ENCODE peak calls at places on chromosome 13, in ten cellular contexts. One of them, this sample, is unnamed.
A peak's percentile ranks its signal among the peaks of the same experiment; 100 is the strongest.

GRCh38 chr13:20721454-20722357 is 18.2 kb downstream of the IL17D start:
- DNase-seq in psoas muscle: peak; percentile 82
- DNase-seq in heart left ventricle: peak; percentile 49
- DNase-seq in fibroblast of lung: peak; percentile 75
- DNase-seq in spleen: peak; percentile 69
- DNase-seq in adrenal gland: peak; percentile 71
- DNase-seq in CD8-positive, alpha-beta T cell: no peak
- DNase-seq in A673: peak; percentile 46
- DNase-seq in uterus: peak; percentile 61
- DNase-seq in mammary epithelial cell: peak; percentile 31
- DNase-seq in this sample: no peak

GRCh38 chr13:79090552-79091159 is 315.4 kb downstream of the RBM26 start:
- DNase-seq in heart left ventricle: no peak
- DNase-seq in psoas muscle: no peak
- DNase-seq in uterus: no peak
- DNase-seq in mammary epithelial cell: peak; percentile 51
- DNase-seq in spleen: no peak
- DNase-seq in adrenal gland: no peak
- DNase-seq in CD8-positive, alpha-beta T cell: no peak
- DNase-seq in fibroblast of lung: no peak
- DNase-seq in A673: no peak
- DNase-seq in this sample: peak; percentile 52

GRCh38 chr13:61111529-61111928 is 304.1 kb downstream of the PCDH20 start:
- DNase-seq in spleen: no peak
- DNase-seq in psoas muscle: no peak
- DNase-seq in mammary epithelial cell: no peak
- DNase-seq in uterus: no peak
- DNase-seq in A673: peak; percentile 41
- DNase-seq in adrenal gland: no peak
- DNase-seq in CD8-positive, alpha-beta T cell: no peak
- DNase-seq in heart left ventricle: no peak
- DNase-seq in fibroblast of lung: no peak
- DNase-seq in this sample: no peak

GRCh38 chr13:33087091-33087490 is 70.9 kb downstream of the KL start:
- DNase-seq in mammary epithelial cell: no peak
- DNase-seq in A673: no peak
- DNase-seq in adrenal gland: no peak
- DNase-seq in spleen: no peak
- DNase-seq in CD8-positive, alpha-beta T cell: no peak
- DNase-seq in fibroblast of lung: peak; percentile 15
- DNase-seq in uterus: no peak
- DNase-seq in heart left ventricle: no peak
- DNase-seq in psoas muscle: no peak
- DNase-seq in this sample: no peak

GRCh38 chr13:24605923-24606372 is 74.3 kb upstream of the ATP12A start:
- DNase-seq in adrenal gland: no peak
- DNase-seq in fibroblast of lung: peak; percentile 31
- DNase-seq in CD8-positive, alpha-beta T cell: peak; percentile 71
- DNase-seq in A673: peak; percentile 45
- DNase-seq in psoas muscle: no peak
- DNase-seq in mammary epithelial cell: peak; percentile 36
- DNase-seq in heart left ventricle: no peak
- DNase-seq in spleen: no peak
- DNase-seq in uterus: no peak
- DNase-seq in this sample: no peak

GRCh38 chr13:113561417-113562084 is 23.0 kb upstream of the TFDP1 start:
- DNase-seq in adrenal gland: no peak
- DNase-seq in uterus: no peak
- DNase-seq in psoas muscle: no peak
- DNase-seq in mammary epithelial cell: no peak
- DNase-seq in heart left ventricle: no peak
- DNase-seq in CD8-positive, alpha-beta T cell: no peak
- DNase-seq in fibroblast of lung: no peak
- DNase-seq in spleen: peak; percentile 47
- DNase-seq in A673: no peak
- DNase-seq in this sample: no peak

GRCh38 chr13:101417043-101417406 is 717 bp upstream of the NALCN start:
- DNase-seq in spleen: no peak
- DNase-seq in CD8-positive, alpha-beta T cell: no peak
- DNase-seq in psoas muscle: no peak
- DNase-seq in fibroblast of lung: peak; percentile 52
- DNase-seq in adrenal gland: no peak
- DNase-seq in uterus: no peak
- DNase-seq in mammary epithelial cell: peak; percentile 87
- DNase-seq in A673: peak; percentile 48
- DNase-seq in heart left ventricle: no peak
- DNase-seq in this sample: no peak

GRCh38 chr13:110350509-110350908 is 43.4 kb downstream of the COL4A2 start:
- DNase-seq in psoas muscle: no peak
- DNase-seq in fibroblast of lung: no peak
- DNase-seq in adrenal gland: no peak
- DNase-seq in heart left ventricle: no peak
- DNase-seq in spleen: no peak
- DNase-seq in A673: no peak
- DNase-seq in mammary epithelial cell: no peak
- DNase-seq in CD8-positive, alpha-beta T cell: no peak
- DNase-seq in uterus: no peak
- DNase-seq in this sample: no peak

GRCh38 chr13:34347784-34348573 is 530.0 kb downstream of the RFC3 start:
- DNase-seq in heart left ventricle: no peak
- DNase-seq in mammary epithelial cell: peak; percentile 59
- DNase-seq in fibroblast of lung: no peak
- DNase-seq in A673: no peak
- DNase-seq in spleen: no peak
- DNase-seq in CD8-positive, alpha-beta T cell: no peak
- DNase-seq in psoas muscle: no peak
- DNase-seq in uterus: no peak
- DNase-seq in adrenal gland: no peak
- DNase-seq in this sample: no peak

GRCh38 chr13:73449258-73449657 is 390.5 kb downstream of the KLF5 start:
- DNase-seq in psoas muscle: no peak
- DNase-seq in spleen: no peak
- DNase-seq in A673: no peak
- DNase-seq in adrenal gland: no peak
- DNase-seq in uterus: no peak
- DNase-seq in heart left ventricle: no peak
- DNase-seq in mammary epithelial cell: peak; percentile 70
- DNase-seq in CD8-positive, alpha-beta T cell: no peak
- DNase-seq in fibroblast of lung: no peak
- DNase-seq in this sample: peak; percentile 49

GRCh38 chr13:38309397-38309796 is 40.3 kb upstream of the UFM1 start:
- DNase-seq in psoas muscle: no peak
- DNase-seq in spleen: no peak
- DNase-seq in fibroblast of lung: no peak
- DNase-seq in mammary epithelial cell: peak; percentile 52
- DNase-seq in adrenal gland: no peak
- DNase-seq in A673: no peak
- DNase-seq in uterus: no peak
- DNase-seq in heart left ventricle: no peak
- DNase-seq in CD8-positive, alpha-beta T cell: no peak
- DNase-seq in this sample: peak; percentile 78

GRCh38 chr13:33366469-33367062 is 81.0 kb upstream of the STARD13 start:
- DNase-seq in heart left ventricle: no peak
- DNase-seq in psoas muscle: no peak
- DNase-seq in A673: no peak
- DNase-seq in uterus: no peak
- DNase-seq in mammary epithelial cell: no peak
- DNase-seq in CD8-positive, alpha-beta T cell: no peak
- DNase-seq in fibroblast of lung: no peak
- DNase-seq in adrenal gland: no peak
- DNase-seq in spleen: no peak
- DNase-seq in this sample: no peak

GRCh38 chr13:110421696-110422395 is 114.8 kb downstream of the COL4A2 start:
- DNase-seq in psoas muscle: no peak
- DNase-seq in adrenal gland: no peak
- DNase-seq in fibroblast of lung: peak; percentile 78
- DNase-seq in uterus: no peak
- DNase-seq in mammary epithelial cell: no peak
- DNase-seq in heart left ventricle: no peak
- DNase-seq in spleen: no peak
- DNase-seq in A673: no peak
- DNase-seq in CD8-positive, alpha-beta T cell: no peak
- DNase-seq in this sample: no peak

GRCh38 chr13:97058417-97058816 is 64.1 kb upstream of the OXGR1 start:
- DNase-seq in A673: peak; percentile 42
- DNase-seq in fibroblast of lung: no peak
- DNase-seq in heart left ventricle: no peak
- DNase-seq in uterus: no peak
- DNase-seq in psoas muscle: no peak
- DNase-seq in adrenal gland: no peak
- DNase-seq in CD8-positive, alpha-beta T cell: no peak
- DNase-seq in mammary epithelial cell: no peak
- DNase-seq in spleen: no peak
- DNase-seq in this sample: no peak

GRCh38 chr13:102091231-102091630 is 310.6 kb downstream of the FGF14 start:
- DNase-seq in A673: peak; percentile 72
- DNase-seq in CD8-positive, alpha-beta T cell: no peak
- DNase-seq in mammary epithelial cell: peak; percentile 49
- DNase-seq in fibroblast of lung: no peak
- DNase-seq in uterus: no peak
- DNase-seq in spleen: no peak
- DNase-seq in psoas muscle: no peak
- DNase-seq in heart left ventricle: no peak
- DNase-seq in adrenal gland: no peak
- DNase-seq in this sample: peak; percentile 49

GRCh38 chr13:33033361-33033812 is 17.2 kb downstream of the KL start:
- DNase-seq in A673: peak; percentile 33
- DNase-seq in fibroblast of lung: no peak
- DNase-seq in mammary epithelial cell: no peak
- DNase-seq in psoas muscle: no peak
- DNase-seq in adrenal gland: no peak
- DNase-seq in heart left ventricle: no peak
- DNase-seq in uterus: no peak
- DNase-seq in CD8-positive, alpha-beta T cell: peak; percentile 64
- DNase-seq in spleen: no peak
- DNase-seq in this sample: no peak

GRCh38 chr13:109783815-109784589 is 2.4 kb downstream of the IRS2 start:
- DNase-seq in spleen: no peak
- DNase-seq in psoas muscle: peak; percentile 57
- DNase-seq in fibroblast of lung: no peak
- DNase-seq in uterus: no peak
- DNase-seq in CD8-positive, alpha-beta T cell: no peak
- DNase-seq in heart left ventricle: no peak
- DNase-seq in adrenal gland: no peak
- DNase-seq in mammary epithelial cell: no peak
- DNase-seq in A673: peak; percentile 71
- DNase-seq in this sample: no peak

GRCh38 chr13:30713133-30713532 is 22.2 kb upstream of the ALOX5AP start:
- DNase-seq in fibroblast of lung: no peak
- DNase-seq in psoas muscle: no peak
- DNase-seq in adrenal gland: peak; percentile 60
- DNase-seq in CD8-positive, alpha-beta T cell: no peak
- DNase-seq in mammary epithelial cell: no peak
- DNase-seq in uterus: no peak
- DNase-seq in A673: no peak
- DNase-seq in spleen: peak; percentile 84
- DNase-seq in heart left ventricle: no peak
- DNase-seq in this sample: no peak

GRCh38 chr13:92537485-92537884 is 689.1 kb upstream of the GPC6 start:
- DNase-seq in heart left ventricle: no peak
- DNase-seq in fibroblast of lung: no peak
- DNase-seq in CD8-positive, alpha-beta T cell: no peak
- DNase-seq in uterus: no peak
- DNase-seq in A673: no peak
- DNase-seq in mammary epithelial cell: no peak
- DNase-seq in adrenal gland: no peak
- DNase-seq in psoas muscle: no peak
- DNase-seq in spleen: no peak
- DNase-seq in this sample: peak; percentile 34

GRCh38 chr13:44757671-44758070 is 181.5 kb upstream of the TSC22D1 start:
- DNase-seq in spleen: no peak
- DNase-seq in heart left ventricle: no peak
- DNase-seq in mammary epithelial cell: no peak
- DNase-seq in A673: no peak
- DNase-seq in adrenal gland: no peak
- DNase-seq in CD8-positive, alpha-beta T cell: no peak
- DNase-seq in fibroblast of lung: no peak
- DNase-seq in psoas muscle: no peak
- DNase-seq in uterus: no peak
- DNase-seq in this sample: no peak
- H3K4me1 ChIP-seq in spleen: no peaks in the 10 kb centered on the region
- H3K4me1 ChIP-seq in heart left ventricle: no peaks in the 10 kb centered on the region
- H3K4me1 ChIP-seq in mammary epithelial cell: peaks cover 48% of the 10 kb centered on the region
- H3K4me1 ChIP-seq in A673: peaks cover 7% of the 10 kb centered on the region
- H3K4me1 ChIP-seq in adrenal gland: peaks cover 11% of the 10 kb centered on the region
- H3K4me1 ChIP-seq in CD8-positive, alpha-beta T cell: no peaks in the 10 kb centered on the region
- H3K4me1 ChIP-seq in fibroblast of lung: peaks cover 3% of the 10 kb centered on the region
- H3K4me1 ChIP-seq in psoas muscle: peaks cover 12% of the 10 kb centered on the region
- H3K4me1 ChIP-seq in uterus: no peaks in the 10 kb centered on the region
- H3K4me1 ChIP-seq in this sample: peaks cover 41% of the 10 kb centered on the region

GRCh38 chr13:48783181-48783630 is 129.5 kb downstream of the CYSLTR2 start:
- DNase-seq in mammary epithelial cell: peak; percentile 89
- DNase-seq in fibroblast of lung: peak; percentile 100
- DNase-seq in heart left ventricle: peak; percentile 61
- DNase-seq in adrenal gland: peak; percentile 79
- DNase-seq in A673: peak; percentile 66
- DNase-seq in spleen: peak; percentile 86
- DNase-seq in psoas muscle: peak; percentile 70
- DNase-seq in CD8-positive, alpha-beta T cell: no peak
- DNase-seq in uterus: peak; percentile 21
- DNase-seq in this sample: peak; percentile 25
- TF ChIP-seq CTCF in mammary epithelial cell: no peak
- TF ChIP-seq CTCF in fibroblast of lung: no peak
- TF ChIP-seq CTCF in heart left ventricle: no peak
- TF ChIP-seq CTCF in adrenal gland: no peak
- TF ChIP-seq CTCF in A673: no peak
- TF ChIP-seq CTCF in spleen: peak; percentile 36
- TF ChIP-seq CTCF in psoas muscle: no peak
- TF ChIP-seq CTCF in CD8-positive, alpha-beta T cell: no peak
- TF ChIP-seq CTCF in uterus: no peak
- TF ChIP-seq CTCF in this sample: no peak

DNA sequence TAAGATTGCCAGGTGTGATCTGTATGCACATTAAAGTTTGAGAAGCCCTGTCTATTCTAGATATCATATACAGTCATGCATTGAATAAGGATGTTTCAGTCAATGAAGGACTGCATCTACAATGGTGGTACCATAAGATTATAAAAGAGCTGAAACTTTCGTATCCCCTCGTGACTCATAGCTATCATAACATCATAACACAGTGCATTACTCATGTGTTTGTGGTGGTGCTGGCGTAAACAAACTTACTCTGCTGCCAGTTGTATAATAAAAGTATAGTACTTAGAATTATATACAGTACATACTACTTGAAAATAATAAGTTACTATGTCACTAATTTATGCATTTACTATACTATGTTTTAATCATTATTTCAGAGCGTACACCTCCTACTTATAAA is 489.3 kb downstream of the GPC6 start:
- DNase-seq in psoas muscle: no peak
- DNase-seq in heart left ventricle: no peak
- DNase-seq in fibroblast of lung: peak; percentile 37
- DNase-seq in A673: no peak
- DNase-seq in mammary epithelial cell: no peak
- DNase-seq in spleen: no peak
- DNase-seq in uterus: no peak
- DNase-seq in CD8-positive, alpha-beta T cell: no peak
- DNase-seq in adrenal gland: no peak
- DNase-seq in this sample: no peak
- H3K27ac ChIP-seq in psoas muscle: no peak overlapping the region
- H3K27ac ChIP-seq in heart left ventricle: no peak overlapping the region
- H3K27ac ChIP-seq in fibroblast of lung: no peak overlapping the region
- H3K27ac ChIP-seq in A673: no peak overlapping the region
- H3K27ac ChIP-seq in mammary epithelial cell: no peak overlapping the region
- H3K27ac ChIP-seq in spleen: no peak overlapping the region
- H3K27ac ChIP-seq in uterus: no peak overlapping the region
- H3K27ac ChIP-seq in CD8-positive, alpha-beta T cell: no peak overlapping the region
- H3K27ac ChIP-seq in adrenal gland: no peak overlapping the region
- H3K27ac ChIP-seq in this sample: no peak overlapping the region

GRCh38 chr13:42177189-42177588 is 94.8 kb upstream of the AKAP11 start:
- DNase-seq in A673: no peak
- DNase-seq in adrenal gland: no peak
- DNase-seq in uterus: no peak
- DNase-seq in CD8-positive, alpha-beta T cell: no peak
- DNase-seq in psoas muscle: no peak
- DNase-seq in spleen: no peak
- DNase-seq in mammary epithelial cell: no peak
- DNase-seq in heart left ventricle: no peak
- DNase-seq in fibroblast of lung: no peak
- DNase-seq in this sample: no peak
- H3K4me1 ChIP-seq in A673: no peaks in the 10 kb centered on the region
- H3K4me1 ChIP-seq in adrenal gland: no peaks in the 10 kb centered on the region
- H3K4me1 ChIP-seq in uterus: no peaks in the 10 kb centered on the region
- H3K4me1 ChIP-seq in CD8-positive, alpha-beta T cell: peaks cover 18% of the 10 kb centered on the region
- H3K4me1 ChIP-seq in psoas muscle: no peaks in the 10 kb centered on the region
- H3K4me1 ChIP-seq in spleen: no peaks in the 10 kb centered on the region
- H3K4me1 ChIP-seq in mammary epithelial cell: no peaks in the 10 kb centered on the region
- H3K4me1 ChIP-seq in heart left ventricle: no peaks in the 10 kb centered on the region
- H3K4me1 ChIP-seq in fibroblast of lung: peaks cover 2% of the 10 kb centered on the region
- H3K4me1 ChIP-seq in this sample: no peaks in the 10 kb centered on the region